ENCODE peak calls at places on chromosome 12, in six cellular contexts. C, M, H, U, R and Z are unnamed samples. For H3K4me1 and H3K27me3, the result is how much of the 10 kb centered on the place peaks cover.

GRCh38 chr12:49345048-49345839 is 1.4 kb upstream of the DNAJC22 start:
- DNase-seq in H (no peak), U (no peak), C (peak), R (no peak), M (no peak), Z (no peak)

GRCh38 chr12:101925352-101925751 is 48.0 kb downstream of the DRAM1 start:
- DNase-seq in M (peak), U (peak), R (peak), H (peak), C (peak), Z (peak)

GRCh38 chr12:93583993-93584392 is 11.5 kb downstream of the SOCS2 start:
- DNase-seq in U (no peak), M (no peak), C (no peak), R (no peak), H (no peak), Z (no peak)

GRCh38 chr12:78470354-78471195 is 394.0 kb upstream of the SYT1 start:
- DNase-seq in H (peak), M (no peak), C (peak), U (no peak), R (no peak), Z (peak)

GRCh38 chr12:111168009-111168786 is 200.7 kb downstream of the PHETA1 start:
- DNase-seq in C (no peak), H (no peak), M (no peak), R (no peak), U (no peak), Z (no peak)

GRCh38 chr12:52122904-52123303 is 43.4 kb downstream of the SMIM41 start:
- DNase-seq in C (no peak), U (no peak), H (no peak), R (no peak), M (no peak), Z (no peak)

GRCh38 chr12:80170915-80171314 is 71.6 kb downstream of the OTOGL start:
- DNase-seq in U (no peak), M (no peak), C (no peak), R (no peak), H (peak), Z (no peak)

GRCh38 chr12:65188179-65188709 is 18.9 kb downstream of the LEMD3 start:
- DNase-seq in H (peak), R (no peak), U (no peak), M (no peak), C (no peak), Z (no peak)

GRCh38 chr12:132579747-132580146 is 30.6 kb downstream of the LRCOL1 start:
- DNase-seq in U (no peak), H (no peak), C (no peak), M (no peak), R (no peak), Z (no peak)

GRCh38 chr12:64006211-64006610 is 161.7 kb downstream of the SRGAP1 start:
- DNase-seq in R (no peak), U (no peak), C (no peak), H (peak), M (no peak), Z (no peak)

GRCh38 chr12:26226119-26226518 is 30.7 kb downstream of the SSPN start:
- DNase-seq in R (no peak), H (no peak), C (no peak), U (no peak), M (no peak), Z (no peak)

GRCh38 chr12:66061557-66062279 is 68.8 kb downstream of the LLPH start:
- DNase-seq in U (no peak), M (no peak), H (no peak), C (no peak), R (no peak), Z (no peak)

GRCh38 chr12:42468341-42468821 is 121.2 kb downstream of the PRICKLE1 start:
- DNase-seq in M (no peak), R (peak), H (no peak), C (peak), U (peak), Z (no peak)

GRCh38 chr12:54217309-54217661 is 28.5 kb upstream of the SMUG1 start:
- DNase-seq in U (no peak), M (no peak), H (no peak), C (no peak), R (no peak), Z (no peak)

GRCh38 chr12:132329036-132329738 is at the start of gene GALNT9:
- DNase-seq in M (no peak), H (no peak), C (no peak), R (no peak), U (no peak), Z (no peak)

GRCh38 chr12:53952871-53953734 is 1.6 kb upstream of the HOXC12 start:
- DNase-seq in M (peak), H (no peak), U (no peak), C (no peak), R (no peak), Z (peak)

GRCh38 chr12:47947273-47947672 is 16.1 kb upstream of the TMEM106C start:
- DNase-seq in R (no peak), U (no peak), C (no peak), M (no peak), H (no peak), Z (no peak)

GRCh38 chr12:104736307-104736706 is 221.8 kb downstream of the SLC41A2 start:
- DNase-seq in M (no peak), R (no peak), C (no peak), U (no peak), H (peak), Z (no peak)

GRCh38 chr12:50110762-50111416 is 1.1 kb upstream of the COX14 start:
- DNase-seq in M (peak), C (peak), H (peak), U (peak), R (peak), Z (no peak)

GRCh38 chr12:3455312-3455711 is 35.7 kb upstream of the PRMT8 start:
- DNase-seq in C (no peak), R (no peak), M (no peak), H (no peak), U (no peak), Z (peak)

GRCh38 chr12:6553051-6553868 is 2.6 kb downstream of the IFFO1 start:
- DNase-seq in R (peak), M (peak), H (peak), C (no peak), U (peak), Z (no peak)

GRCh38 chr12:93825926-93826599 is 148.9 kb downstream of the CRADD start:
- DNase-seq in H (no peak), R (no peak), M (no peak), U (no peak), C (no peak), Z (no peak)

GRCh38 chr12:98405795-98406366 is 109.5 kb upstream of the TMPO start:
- DNase-seq in C (no peak), R (no peak), M (no peak), H (no peak), U (no peak), Z (no peak)

GRCh38 chr12:118058881-118059644 is 1.9 kb downstream of the WSB2 start:
- DNase-seq in M (no peak), U (no peak), R (no peak), C (no peak), H (peak), Z (no peak)

GRCh38 chr12:118059645-118060275 is 1.2 kb downstream of the WSB2 start:
- DNase-seq in R (no peak), M (no peak), U (no peak), H (peak), C (no peak), Z (no peak)

GRCh38 chr12:118060301-118061010 is 523 bp downstream of the WSB2 start:
- DNase-seq in M (peak), U (peak), C (peak), R (peak), H (no peak), Z (no peak)

GRCh38 chr12:118055865-118056773 is 4.9 kb downstream of the WSB2 start:
- DNase-seq in R (no peak), C (no peak), H (peak), M (no peak), U (no peak), Z (no peak)

DNA sequence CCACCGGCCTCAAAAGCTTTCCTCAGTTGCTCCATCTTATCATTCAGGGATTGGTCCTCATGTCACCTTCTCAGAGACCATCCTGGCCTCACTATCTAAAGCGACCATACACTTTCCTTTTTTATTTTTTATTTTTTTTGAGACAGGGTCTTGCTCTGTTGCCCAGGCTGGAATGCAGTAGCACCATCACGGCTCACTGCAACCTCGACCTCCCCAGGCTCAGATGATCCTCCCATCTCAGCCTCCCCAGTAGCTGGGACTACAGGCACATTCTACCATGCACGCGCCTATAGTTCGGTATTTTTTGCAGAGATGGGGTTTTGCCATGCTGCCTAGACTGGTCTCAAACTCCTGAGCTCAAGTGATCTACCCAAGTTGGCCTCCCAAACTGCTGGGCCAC is 2.8 kb downstream of the WSB2 start:
- DNase-seq in R (no peak), H (no peak), U (no peak), M (no peak), C (no peak), Z (no peak)
- H3K4me1 ChIP-seq in R (half or more), H (under half), U (half or more), M (under half), C (under half), Z (under half)

GRCh38 chr12:122096591-122097149 is 18.1 kb downstream of the MLXIP start:
- DNase-seq in M (no peak), R (no peak), H (peak), C (peak), U (no peak), Z (peak)

GRCh38 chr12:122097641-122098364 is 19.2 kb downstream of the MLXIP start:
- DNase-seq in H (peak), R (peak), M (no peak), C (peak), U (peak), Z (no peak)

GRCh38 chr12:122094261-122094734 is 15.7 kb downstream of the MLXIP start:
- DNase-seq in R (no peak), H (no peak), C (no peak), U (no peak), M (peak), Z (no peak)

GRCh38 chr12:122094735-122095561 is 16.4 kb downstream of the MLXIP start:
- DNase-seq in M (no peak), U (no peak), C (no peak), R (no peak), H (peak), Z (peak)

GRCh38 chr12:122096014-122096413 is 17.5 kb downstream of the MLXIP start:
- DNase-seq in R (no peak), U (no peak), C (peak), H (no peak), M (no peak), Z (no peak)
- H3K27ac ChIP-seq in R (peak), U (peak), C (peak), H (no peak), M (peak), Z (peak)

DNA sequence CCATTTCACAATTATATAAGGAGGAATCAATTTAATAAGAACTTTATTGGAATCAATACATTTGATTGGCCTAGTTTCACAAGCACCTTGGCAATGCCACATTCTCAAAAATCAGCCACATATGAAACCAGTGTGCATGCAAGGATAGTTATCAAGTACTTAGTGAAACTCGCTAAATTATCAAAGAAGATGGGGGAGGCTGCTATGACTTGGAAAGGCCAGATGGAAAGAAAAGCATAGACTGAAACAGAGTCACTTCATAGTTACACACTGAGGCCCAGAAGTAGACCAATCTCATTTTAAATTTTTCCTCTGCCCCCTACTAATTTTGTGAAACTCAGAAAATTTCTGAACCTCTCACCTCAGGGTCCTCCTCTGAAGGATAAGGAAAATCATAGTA is 28.3 kb upstream of the IL22 start:
- DNase-seq in M (no peak), U (no peak), R (no peak), C (no peak), H (no peak), Z (no peak)
- H3K27me3 ChIP-seq in M (under half), U (under half), R (under half), C (under half), H (under half), Z (under half)

GRCh38 chr12:124684496-124684895 is 117.1 kb upstream of the NCOR2 start:
- DNase-seq in U (no peak), C (no peak), R (no peak), M (no peak), H (peak), Z (no peak)

GRCh38 chr12:124686885-124687694 is 119.7 kb upstream of the NCOR2 start:
- DNase-seq in H (no peak), M (no peak), R (no peak), U (no peak), C (no peak), Z (no peak)

GRCh38 chr12:124684971-124685688 is 117.7 kb upstream of the NCOR2 start:
- DNase-seq in M (peak), U (no peak), R (no peak), H (peak), C (no peak), Z (no peak)

GRCh38 chr12:124686001-124686884 is 118.8 kb upstream of the NCOR2 start:
- DNase-seq in R (no peak), C (no peak), U (no peak), M (no peak), H (peak), Z (peak)

GRCh38 chr12:124685689-124685993 is 118.2 kb upstream of the NCOR2 start:
- DNase-seq in R (no peak), H (no peak), C (no peak), U (no peak), M (no peak), Z (no peak)
- H3K4me1 ChIP-seq in R (half or more), H (under half), C (under half), U (half or more), M (under half), Z (under half)